ENCODE peak calls at places on chromosomes 1 and 21, in seven cellular contexts. One of them, this sample, is unnamed.
A peak's percentile ranks its signal among the peaks of the same experiment; 100 is the strongest.

GRCh38 chr21:38807481-38807880 is 1.8 kb downstream of the ETS2 start:
- DNase-seq in ovary: no peak
- DNase-seq in heart right ventricle: no peak
- DNase-seq in mucosa of descending colon: no peak
- DNase-seq in fibroblast of lung: peak; percentile 57
- DNase-seq in psoas muscle: no peak
- DNase-seq in ascending aorta: no peak
- DNase-seq in this sample: no peak

GRCh38 chr1:119404736-119405135 is 10.2 kb upstream of the HSD3B2 start:
- DNase-seq in ovary: no peak
- DNase-seq in heart right ventricle: no peak
- DNase-seq in mucosa of descending colon: no peak
- DNase-seq in fibroblast of lung: no peak
- DNase-seq in psoas muscle: no peak
- DNase-seq in ascending aorta: no peak
- DNase-seq in this sample: no peak

GRCh38 chr1:232127190-232127589 is 500.6 kb downstream of the DISC1 start:
- DNase-seq in ovary: no peak
- DNase-seq in heart right ventricle: no peak
- DNase-seq in mucosa of descending colon: no peak
- DNase-seq in fibroblast of lung: peak; percentile 72
- DNase-seq in psoas muscle: no peak
- DNase-seq in ascending aorta: no peak
- DNase-seq in this sample: no peak

GRCh38 chr21:14988760-14989159 is 76.0 kb downstream of the NRIP1 start:
- DNase-seq in ovary: no peak
- DNase-seq in heart right ventricle: no peak
- DNase-seq in mucosa of descending colon: no peak
- DNase-seq in fibroblast of lung: no peak
- DNase-seq in psoas muscle: no peak
- DNase-seq in ascending aorta: no peak
- DNase-seq in this sample: no peak

GRCh38 chr1:110896090-110896489 is 23.1 kb downstream of the CD53 start:
- DNase-seq in ovary: no peak
- DNase-seq in heart right ventricle: no peak
- DNase-seq in mucosa of descending colon: no peak
- DNase-seq in fibroblast of lung: no peak
- DNase-seq in psoas muscle: no peak
- DNase-seq in ascending aorta: no peak
- DNase-seq in this sample: no peak

GRCh38 chr1:34306568-34306967 is 129.9 kb downstream of the C1orf94 start:
- DNase-seq in ovary: no peak
- DNase-seq in heart right ventricle: no peak
- DNase-seq in mucosa of descending colon: no peak
- DNase-seq in fibroblast of lung: no peak
- DNase-seq in psoas muscle: no peak
- DNase-seq in ascending aorta: no peak
- DNase-seq in this sample: no peak

GRCh38 chr21:44443891-44444285 is 11.4 kb upstream of the LRRC3 start:
- DNase-seq in ovary: no peak
- DNase-seq in heart right ventricle: peak; percentile 3
- DNase-seq in mucosa of descending colon: no peak
- DNase-seq in fibroblast of lung: no peak
- DNase-seq in psoas muscle: peak; percentile 28
- DNase-seq in ascending aorta: no peak
- DNase-seq in this sample: no peak

GRCh38 chr1:163730366-163730765 is 408.6 kb downstream of the NUF2 start:
- DNase-seq in ovary: no peak
- DNase-seq in heart right ventricle: no peak
- DNase-seq in mucosa of descending colon: peak; percentile 2
- DNase-seq in fibroblast of lung: peak; percentile 65
- DNase-seq in psoas muscle: no peak
- DNase-seq in ascending aorta: no peak
- DNase-seq in this sample: no peak

GRCh38 chr1:243933495-243933894 is 83.5 kb upstream of the AKT3 start:
- DNase-seq in ovary: no peak
- DNase-seq in heart right ventricle: no peak
- DNase-seq in mucosa of descending colon: no peak
- DNase-seq in fibroblast of lung: no peak
- DNase-seq in psoas muscle: no peak
- DNase-seq in ascending aorta: no peak
- DNase-seq in this sample: no peak

GRCh38 chr1:115652236-115652788 is 10.5 kb downstream of the VANGL1 start:
- DNase-seq in ovary: no peak
- DNase-seq in heart right ventricle: no peak
- DNase-seq in mucosa of descending colon: no peak
- DNase-seq in fibroblast of lung: no peak
- DNase-seq in psoas muscle: no peak
- DNase-seq in ascending aorta: no peak
- DNase-seq in this sample: no peak

GRCh38 chr1:217115404-217116380 is 392.5 kb upstream of the ESRRG start:
- DNase-seq in ovary: no peak
- DNase-seq in heart right ventricle: no peak
- DNase-seq in mucosa of descending colon: no peak
- DNase-seq in fibroblast of lung: no peak
- DNase-seq in psoas muscle: no peak
- DNase-seq in ascending aorta: no peak
- DNase-seq in this sample: no peak

GRCh38 chr1:3956527-3957170 is 56.6 kb upstream of the C1orf174 start:
- DNase-seq in ovary: no peak
- DNase-seq in heart right ventricle: no peak
- DNase-seq in mucosa of descending colon: no peak
- DNase-seq in fibroblast of lung: no peak
- DNase-seq in psoas muscle: no peak
- DNase-seq in ascending aorta: no peak
- DNase-seq in this sample: no peak

GRCh38 chr1:202311880-202312635 is 29.7 kb downstream of the UBE2T start:
- DNase-seq in ovary: no peak
- DNase-seq in heart right ventricle: no peak
- DNase-seq in mucosa of descending colon: no peak
- DNase-seq in fibroblast of lung: no peak
- DNase-seq in psoas muscle: no peak
- DNase-seq in ascending aorta: no peak
- DNase-seq in this sample: no peak

GRCh38 chr21:44931501-44932365 is 8.1 kb upstream of the SLX9 start:
- DNase-seq in ovary: no peak
- DNase-seq in heart right ventricle: no peak
- DNase-seq in mucosa of descending colon: no peak
- DNase-seq in fibroblast of lung: no peak
- DNase-seq in psoas muscle: peak; percentile 59
- DNase-seq in ascending aorta: no peak
- DNase-seq in this sample: no peak

GRCh38 chr1:18097206-18097605 is 10.4 kb upstream of the IGSF21 start:
- DNase-seq in ovary: no peak
- DNase-seq in heart right ventricle: no peak
- DNase-seq in mucosa of descending colon: no peak
- DNase-seq in fibroblast of lung: no peak
- DNase-seq in psoas muscle: no peak
- DNase-seq in ascending aorta: no peak
- DNase-seq in this sample: no peak

GRCh38 chr1:207755846-207756692 is 4.2 kb downstream of the CD46 start:
- DNase-seq in ovary: no peak
- DNase-seq in heart right ventricle: no peak
- DNase-seq in mucosa of descending colon: no peak
- DNase-seq in fibroblast of lung: no peak
- DNase-seq in psoas muscle: no peak
- DNase-seq in ascending aorta: no peak
- DNase-seq in this sample: no peak

GRCh38 chr21:44869860-44870747 is 3.4 kb downstream of the PTTG1IP start:
- DNase-seq in ovary: peak; percentile 44
- DNase-seq in heart right ventricle: peak; percentile 12
- DNase-seq in mucosa of descending colon: no peak
- DNase-seq in fibroblast of lung: peak; percentile 88
- DNase-seq in psoas muscle: peak; percentile 60
- DNase-seq in ascending aorta: peak; percentile 49
- DNase-seq in this sample: peak; percentile 86

GRCh38 chr21:32524010-32524719 is 61.2 kb downstream of the TCP10L start:
- DNase-seq in ovary: no peak
- DNase-seq in heart right ventricle: no peak
- DNase-seq in mucosa of descending colon: no peak
- DNase-seq in fibroblast of lung: peak; percentile 81
- DNase-seq in psoas muscle: no peak
- DNase-seq in ascending aorta: no peak
- DNase-seq in this sample: peak; percentile 81

GRCh38 chr1:118396279-118396678 is 211.3 kb upstream of the SPAG17 start:
- DNase-seq in ovary: no peak
- DNase-seq in heart right ventricle: no peak
- DNase-seq in mucosa of descending colon: no peak
- DNase-seq in fibroblast of lung: no peak
- DNase-seq in psoas muscle: no peak
- DNase-seq in ascending aorta: no peak
- DNase-seq in this sample: no peak

GRCh38 chr21:31213787-31214186 is 130.3 kb downstream of the TIAM1 start:
- DNase-seq in ovary: no peak
- DNase-seq in heart right ventricle: no peak
- DNase-seq in mucosa of descending colon: no peak
- DNase-seq in fibroblast of lung: no peak
- DNase-seq in psoas muscle: no peak
- DNase-seq in ascending aorta: no peak
- DNase-seq in this sample: no peak

DNA sequence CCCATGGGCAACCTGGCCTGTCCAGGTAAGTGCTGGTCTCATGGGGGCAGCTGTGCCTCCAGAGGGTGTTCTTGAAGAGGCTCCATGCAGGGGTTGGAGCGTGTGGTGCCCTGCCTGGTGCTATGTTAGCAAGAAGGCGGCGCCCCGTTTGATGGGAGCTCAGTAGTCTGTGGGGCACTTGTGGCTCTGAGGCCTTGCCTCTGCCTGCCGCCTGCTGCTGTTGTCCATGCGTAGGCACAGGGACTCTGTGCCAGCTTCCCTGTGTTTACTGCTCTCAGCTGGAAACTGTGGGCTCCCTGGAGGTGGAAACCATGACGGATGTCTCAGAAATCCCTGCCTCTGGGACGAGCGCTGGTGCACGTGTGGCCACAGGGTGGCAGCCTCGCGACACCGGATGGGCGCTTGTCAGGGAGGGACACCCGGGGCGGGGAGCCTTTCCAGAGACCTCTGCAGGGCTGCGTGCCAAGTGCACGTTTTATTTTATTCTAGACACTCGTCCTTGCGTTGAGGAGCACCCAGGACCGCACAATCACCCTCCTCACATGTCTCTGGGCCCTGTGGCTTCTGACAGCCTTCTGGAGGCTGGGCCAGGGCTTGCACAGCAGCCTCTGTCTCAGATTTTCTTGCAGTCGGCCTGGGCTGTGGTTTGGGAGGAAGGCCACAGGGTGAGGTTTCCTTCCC is 27.1 kb downstream of the SNAP47 start:
- DNase-seq in ovary: peak; percentile 89
- DNase-seq in heart right ventricle: peak; percentile 90
- DNase-seq in mucosa of descending colon: peak; percentile 89
- DNase-seq in fibroblast of lung: peak; percentile 76
- DNase-seq in psoas muscle: peak; percentile 92
- DNase-seq in ascending aorta: no peak
- DNase-seq in this sample: peak; percentile 90
- H3K4me1 ChIP-seq in ovary: peaks cover 2% of the 10 kb centered on the region
- H3K4me1 ChIP-seq in heart right ventricle: peaks cover 57% of the 10 kb centered on the region
- H3K4me1 ChIP-seq in mucosa of descending colon: peaks cover 21% of the 10 kb centered on the region
- H3K4me1 ChIP-seq in fibroblast of lung: peaks cover 21% of the 10 kb centered on the region
- H3K4me1 ChIP-seq in psoas muscle: peaks cover 62% of the 10 kb centered on the region
- H3K4me1 ChIP-seq in ascending aorta: no peaks in the 10 kb centered on the region
- H3K4me1 ChIP-seq in this sample: no peaks in the 10 kb centered on the region

DNA sequence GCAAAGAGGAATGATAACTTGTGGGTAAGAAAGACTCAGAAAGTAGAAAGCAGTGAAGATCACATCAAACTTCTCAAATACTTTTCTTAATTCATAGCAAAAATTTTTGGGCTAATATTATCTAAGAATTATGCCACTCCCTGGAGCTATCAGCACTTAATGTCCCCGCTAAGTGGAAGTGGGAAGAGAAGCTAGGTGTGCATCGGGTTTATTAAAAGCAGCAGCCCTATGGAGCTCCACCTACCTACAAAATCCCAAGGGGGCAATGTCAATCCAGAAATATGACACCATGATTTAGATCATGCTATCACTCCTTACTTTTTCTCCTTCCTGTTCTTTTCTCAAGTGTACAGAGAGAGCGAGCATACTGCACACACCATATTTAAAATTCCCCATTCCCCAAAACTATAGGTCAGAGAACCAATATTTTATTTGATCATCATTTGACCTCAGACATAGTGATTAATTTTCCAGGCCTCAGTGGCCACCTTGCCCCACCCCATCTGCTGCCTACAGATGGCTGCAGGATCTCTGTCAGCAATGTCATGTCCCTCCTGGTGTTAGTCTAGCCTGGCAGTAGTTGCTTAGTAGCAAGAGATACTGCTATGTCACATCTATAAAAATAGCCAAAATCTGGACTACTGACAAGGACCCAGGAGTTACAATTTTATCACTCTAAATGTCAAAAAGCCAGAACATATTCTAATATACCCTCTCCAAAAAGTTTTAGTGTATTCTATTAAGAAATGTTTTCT is 66.6 kb downstream of the MAP3K21 start:
- DNase-seq in ovary: no peak
- DNase-seq in heart right ventricle: no peak
- DNase-seq in mucosa of descending colon: no peak
- DNase-seq in fibroblast of lung: no peak
- DNase-seq in psoas muscle: no peak
- DNase-seq in ascending aorta: no peak
- DNase-seq in this sample: no peak
- TF ChIP-seq CTCF in ovary: no peak
- TF ChIP-seq CTCF in heart right ventricle: no peak
- TF ChIP-seq CTCF in mucosa of descending colon: no peak
- TF ChIP-seq CTCF in fibroblast of lung: no peak
- TF ChIP-seq CTCF in psoas muscle: no peak
- TF ChIP-seq CTCF in ascending aorta: no peak
- TF ChIP-seq CTCF in this sample: no peak

GRCh38 chr1:64033667-64034215 is 169.7 kb upstream of the UBE2U start:
- DNase-seq in ovary: no peak
- DNase-seq in heart right ventricle: no peak
- DNase-seq in mucosa of descending colon: peak; percentile 6
- DNase-seq in fibroblast of lung: peak; percentile 95
- DNase-seq in psoas muscle: no peak
- DNase-seq in ascending aorta: no peak
- DNase-seq in this sample: peak; percentile 69

GRCh38 chr1:64036549-64036948 is 166.9 kb upstream of the UBE2U start:
- DNase-seq in ovary: no peak
- DNase-seq in heart right ventricle: no peak
- DNase-seq in mucosa of descending colon: no peak
- DNase-seq in fibroblast of lung: no peak
- DNase-seq in psoas muscle: no peak
- DNase-seq in ascending aorta: no peak
- DNase-seq in this sample: no peak

GRCh38 chr1:64041366-64042131 is 161.9 kb upstream of the UBE2U start:
- DNase-seq in ovary: no peak
- DNase-seq in heart right ventricle: no peak
- DNase-seq in mucosa of descending colon: no peak
- DNase-seq in fibroblast of lung: no peak
- DNase-seq in psoas muscle: no peak
- DNase-seq in ascending aorta: no peak
- DNase-seq in this sample: no peak

GRCh38 chr1:64038965-64039926 is 164.2 kb upstream of the UBE2U start:
- DNase-seq in ovary: no peak
- DNase-seq in heart right ventricle: no peak
- DNase-seq in mucosa of descending colon: peak; percentile 10
- DNase-seq in fibroblast of lung: peak; percentile 100
- DNase-seq in psoas muscle: peak; percentile 62
- DNase-seq in ascending aorta: peak; percentile 18
- DNase-seq in this sample: no peak

GRCh38 chr1:64038119-64038518 is 165.3 kb upstream of the UBE2U start:
- DNase-seq in ovary: no peak
- DNase-seq in heart right ventricle: no peak
- DNase-seq in mucosa of descending colon: no peak
- DNase-seq in fibroblast of lung: no peak
- DNase-seq in psoas muscle: no peak
- DNase-seq in ascending aorta: no peak
- DNase-seq in this sample: no peak
- H3K4me1 ChIP-seq in ovary: peaks cover 6% of the 10 kb centered on the region
- H3K4me1 ChIP-seq in heart right ventricle: peaks cover 65% of the 10 kb centered on the region
- H3K4me1 ChIP-seq in mucosa of descending colon: no peaks in the 10 kb centered on the region
- H3K4me1 ChIP-seq in fibroblast of lung: peaks cover 24% of the 10 kb centered on the region
- H3K4me1 ChIP-seq in psoas muscle: peaks cover 22% of the 10 kb centered on the region
- H3K4me1 ChIP-seq in ascending aorta: peaks cover 11% of the 10 kb centered on the region
- H3K4me1 ChIP-seq in this sample: no peaks in the 10 kb centered on the region

GRCh38 chr1:15834406-15835204 is 12.9 kb upstream of the SPEN start:
- DNase-seq in ovary: peak; percentile 87
- DNase-seq in heart right ventricle: peak; percentile 90
- DNase-seq in mucosa of descending colon: peak; percentile 90
- DNase-seq in fibroblast of lung: peak; percentile 95
- DNase-seq in psoas muscle: peak; percentile 93
- DNase-seq in ascending aorta: peak; percentile 43
- DNase-seq in this sample: peak; percentile 85
- TF ChIP-seq CTCF in ovary: no peak
- TF ChIP-seq CTCF in heart right ventricle: no peak
- TF ChIP-seq CTCF in mucosa of descending colon: no peak
- TF ChIP-seq CTCF in fibroblast of lung: no peak
- TF ChIP-seq CTCF in psoas muscle: no peak
- TF ChIP-seq CTCF in ascending aorta: no peak
- TF ChIP-seq CTCF in this sample: no peak